ENCODE peak calls at places on chromosomes 16 and 17, in nine cellular contexts. One of them, this sample, is unnamed. For H3K4me1 and H3K36me3, the result is how much of the 10 kb centered on the place peaks cover.

GRCh38 chr16:69905171-69905555 is 46.0 kb upstream of the CLEC18A start:
- DNase-seq in adrenal gland: no peak
- DNase-seq in suprapubic skin: no peak
- DNase-seq in CD4-positive, alpha-beta memory T cell: no peak
- DNase-seq in psoas muscle: no peak
- DNase-seq in mesendoderm: no peak
- DNase-seq in mammary epithelial cell: no peak
- DNase-seq in MM.1S: no peak
- DNase-seq in tibial nerve: no peak
- DNase-seq in this sample: no peak

GRCh38 chr16:28534542-28535373 is 4.0 kb downstream of the NUPR1 start:
- DNase-seq in adrenal gland: peak
- DNase-seq in suprapubic skin: peak
- DNase-seq in CD4-positive, alpha-beta memory T cell: peak
- DNase-seq in psoas muscle: peak
- DNase-seq in mesendoderm: no peak
- DNase-seq in mammary epithelial cell: no peak
- DNase-seq in MM.1S: no peak
- DNase-seq in tibial nerve: peak
- DNase-seq in this sample: no peak

GRCh38 chr17:72730091-72730490 is 362.4 kb downstream of the SLC39A11 start:
- DNase-seq in adrenal gland: no peak
- DNase-seq in suprapubic skin: no peak
- DNase-seq in CD4-positive, alpha-beta memory T cell: no peak
- DNase-seq in psoas muscle: no peak
- DNase-seq in mesendoderm: no peak
- DNase-seq in mammary epithelial cell: no peak
- DNase-seq in MM.1S: no peak
- DNase-seq in tibial nerve: no peak
- DNase-seq in this sample: no peak

GRCh38 chr16:15973460-15973859 is 24.0 kb downstream of the ABCC1 start:
- DNase-seq in adrenal gland: peak
- DNase-seq in suprapubic skin: no peak
- DNase-seq in CD4-positive, alpha-beta memory T cell: no peak
- DNase-seq in psoas muscle: no peak
- DNase-seq in mesendoderm: no peak
- DNase-seq in mammary epithelial cell: no peak
- DNase-seq in MM.1S: no peak
- DNase-seq in tibial nerve: no peak
- DNase-seq in this sample: peak

GRCh38 chr17:50865868-50866260 is 290 bp downstream of the TOB1 start:
- DNase-seq in adrenal gland: no peak
- DNase-seq in suprapubic skin: no peak
- DNase-seq in CD4-positive, alpha-beta memory T cell: no peak
- DNase-seq in psoas muscle: no peak
- DNase-seq in mesendoderm: no peak
- DNase-seq in mammary epithelial cell: no peak
- DNase-seq in MM.1S: no peak
- DNase-seq in tibial nerve: no peak
- DNase-seq in this sample: peak

GRCh38 chr17:47844814-47845453 is 3.9 kb upstream of the SCRN2 start:
- DNase-seq in adrenal gland: no peak
- DNase-seq in suprapubic skin: no peak
- DNase-seq in CD4-positive, alpha-beta memory T cell: no peak
- DNase-seq in psoas muscle: no peak
- DNase-seq in mesendoderm: no peak
- DNase-seq in mammary epithelial cell: no peak
- DNase-seq in MM.1S: no peak
- DNase-seq in tibial nerve: no peak
- DNase-seq in this sample: peak

GRCh38 chr17:30344283-30345088 is 10.6 kb upstream of the TMIGD1 start:
- DNase-seq in adrenal gland: peak
- DNase-seq in suprapubic skin: no peak
- DNase-seq in CD4-positive, alpha-beta memory T cell: no peak
- DNase-seq in psoas muscle: no peak
- DNase-seq in mesendoderm: no peak
- DNase-seq in mammary epithelial cell: peak
- DNase-seq in MM.1S: no peak
- DNase-seq in tibial nerve: no peak
- DNase-seq in this sample: no peak

GRCh38 chr17:35257080-35257701 is 14.3 kb downstream of the SLFN5 start:
- DNase-seq in adrenal gland: peak
- DNase-seq in suprapubic skin: no peak
- DNase-seq in CD4-positive, alpha-beta memory T cell: no peak
- DNase-seq in psoas muscle: no peak
- DNase-seq in mesendoderm: no peak
- DNase-seq in mammary epithelial cell: peak
- DNase-seq in MM.1S: no peak
- DNase-seq in tibial nerve: no peak
- DNase-seq in this sample: peak

GRCh38 chr17:45160505-45161287 is 979 bp upstream of the HEXIM2 start:
- DNase-seq in adrenal gland: peak
- DNase-seq in suprapubic skin: peak
- DNase-seq in CD4-positive, alpha-beta memory T cell: peak
- DNase-seq in psoas muscle: peak
- DNase-seq in mesendoderm: peak
- DNase-seq in mammary epithelial cell: peak
- DNase-seq in MM.1S: peak
- DNase-seq in tibial nerve: peak
- DNase-seq in this sample: peak

GRCh38 chr17:29458066-29458465 is 67.9 kb downstream of the TAOK1 start:
- DNase-seq in adrenal gland: no peak
- DNase-seq in suprapubic skin: no peak
- DNase-seq in CD4-positive, alpha-beta memory T cell: no peak
- DNase-seq in psoas muscle: no peak
- DNase-seq in mesendoderm: no peak
- DNase-seq in mammary epithelial cell: no peak
- DNase-seq in MM.1S: no peak
- DNase-seq in tibial nerve: no peak
- DNase-seq in this sample: no peak

GRCh38 chr16:1964046-1964505 is 550 bp downstream of the RPS2 start:
- DNase-seq in adrenal gland: peak
- DNase-seq in suprapubic skin: no peak
- DNase-seq in CD4-positive, alpha-beta memory T cell: peak
- DNase-seq in psoas muscle: peak
- DNase-seq in mesendoderm: peak
- DNase-seq in mammary epithelial cell: peak
- DNase-seq in MM.1S: no peak
- DNase-seq in tibial nerve: no peak
- DNase-seq in this sample: peak

GRCh38 chr17:63519972-63520882 is 2.9 kb upstream of the KCNH6 start:
- DNase-seq in adrenal gland: no peak
- DNase-seq in suprapubic skin: no peak
- DNase-seq in CD4-positive, alpha-beta memory T cell: no peak
- DNase-seq in psoas muscle: no peak
- DNase-seq in mesendoderm: no peak
- DNase-seq in mammary epithelial cell: no peak
- DNase-seq in MM.1S: no peak
- DNase-seq in tibial nerve: no peak
- DNase-seq in this sample: peak

GRCh38 chr17:77034677-77035424 is 105.9 kb upstream of the SEC14L1 start:
- DNase-seq in adrenal gland: no peak
- DNase-seq in suprapubic skin: no peak
- DNase-seq in CD4-positive, alpha-beta memory T cell: no peak
- DNase-seq in psoas muscle: no peak
- DNase-seq in mesendoderm: no peak
- DNase-seq in mammary epithelial cell: no peak
- DNase-seq in MM.1S: no peak
- DNase-seq in tibial nerve: no peak
- DNase-seq in this sample: peak

DNA sequence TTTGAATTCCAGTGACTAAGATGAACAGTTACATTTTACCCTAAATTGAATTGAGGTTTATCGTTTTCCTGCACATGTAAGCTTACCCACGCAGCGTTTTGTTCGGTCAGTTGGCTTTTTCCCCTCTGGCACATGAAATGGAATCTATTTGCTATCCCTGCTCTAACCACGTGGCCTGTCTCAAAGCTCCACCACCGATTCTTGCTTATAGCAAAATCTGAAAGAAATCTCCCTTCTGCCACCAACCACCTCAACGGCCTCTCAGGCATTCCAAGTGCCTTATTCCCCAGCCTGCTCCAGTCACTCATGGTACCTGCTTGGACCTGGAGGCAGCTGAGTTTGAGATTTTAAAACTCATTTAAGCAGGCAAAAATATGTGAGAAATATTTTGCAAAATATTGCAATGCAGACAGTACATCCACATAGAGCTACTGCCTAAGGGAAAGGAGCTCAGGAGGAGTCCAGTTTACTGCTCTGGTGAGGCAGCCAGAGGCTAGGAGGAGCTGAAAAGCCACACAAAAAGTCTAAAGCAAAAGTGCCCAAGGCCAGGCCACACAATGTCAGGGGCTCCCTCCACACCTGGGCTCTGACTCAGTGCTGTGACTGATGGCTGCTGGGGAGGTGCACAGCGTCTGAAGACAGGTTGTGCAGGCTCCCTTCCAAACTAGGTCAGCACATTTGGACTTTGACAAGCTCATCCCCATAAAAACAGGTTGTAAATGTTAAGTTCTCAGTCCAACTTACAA is 26.4 kb downstream of the ARHGAP17 start:
- DNase-seq in adrenal gland: peak
- DNase-seq in suprapubic skin: no peak
- DNase-seq in CD4-positive, alpha-beta memory T cell: no peak
- DNase-seq in psoas muscle: no peak
- DNase-seq in mesendoderm: peak
- DNase-seq in mammary epithelial cell: peak
- DNase-seq in MM.1S: peak
- DNase-seq in tibial nerve: no peak
- DNase-seq in this sample: no peak
- H3K4me1 ChIP-seq in adrenal gland: half or more
- H3K4me1 ChIP-seq in suprapubic skin: half or more
- H3K4me1 ChIP-seq in CD4-positive, alpha-beta memory T cell: under half
- H3K4me1 ChIP-seq in psoas muscle: half or more
- H3K4me1 ChIP-seq in mesendoderm: under half
- H3K4me1 ChIP-seq in mammary epithelial cell: under half
- H3K4me1 ChIP-seq in MM.1S: under half
- H3K4me1 ChIP-seq in tibial nerve: half or more
- H3K4me1 ChIP-seq in this sample: half or more

DNA sequence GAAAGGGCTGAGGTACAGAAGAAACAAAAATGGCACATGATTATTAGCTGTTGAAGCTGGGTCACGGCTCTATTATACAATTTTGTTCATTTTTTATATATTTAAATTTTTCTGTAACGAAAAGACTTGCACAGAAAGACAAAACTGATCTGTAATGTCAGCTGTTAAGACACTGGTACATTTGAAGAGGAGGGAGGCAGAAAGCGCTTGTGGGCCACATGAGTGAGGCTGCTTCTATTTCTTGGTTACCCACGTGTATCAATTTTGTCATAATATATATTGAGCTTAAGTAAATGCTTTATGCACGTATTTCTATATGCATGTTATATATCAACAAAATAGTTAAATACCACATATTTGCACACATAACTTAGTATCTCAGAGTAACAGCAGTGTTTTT is 151.8 kb upstream of the KCNJ18 start:
- DNase-seq in adrenal gland: no peak
- DNase-seq in suprapubic skin: no peak
- DNase-seq in CD4-positive, alpha-beta memory T cell: no peak
- DNase-seq in psoas muscle: no peak
- DNase-seq in mesendoderm: no peak
- DNase-seq in mammary epithelial cell: no peak
- DNase-seq in MM.1S: no peak
- DNase-seq in tibial nerve: no peak
- DNase-seq in this sample: no peak
- H3K36me3 ChIP-seq in adrenal gland: under half
- H3K36me3 ChIP-seq in suprapubic skin: under half
- H3K36me3 ChIP-seq in CD4-positive, alpha-beta memory T cell: under half
- H3K36me3 ChIP-seq in psoas muscle: under half
- H3K36me3 ChIP-seq in mesendoderm: under half
- H3K36me3 ChIP-seq in mammary epithelial cell: under half
- H3K36me3 ChIP-seq in MM.1S: under half
- H3K36me3 ChIP-seq in tibial nerve: under half
- H3K36me3 ChIP-seq in this sample: under half

GRCh38 chr16:73042807-73043206 is 5.1 kb downstream of the ZFHX3 start:
- DNase-seq in adrenal gland: no peak
- DNase-seq in suprapubic skin: no peak
- DNase-seq in CD4-positive, alpha-beta memory T cell: no peak
- DNase-seq in psoas muscle: no peak
- DNase-seq in mesendoderm: no peak
- DNase-seq in mammary epithelial cell: no peak
- DNase-seq in MM.1S: no peak
- DNase-seq in tibial nerve: no peak
- DNase-seq in this sample: no peak
- H3K4me1 ChIP-seq in adrenal gland: under half
- H3K4me1 ChIP-seq in suprapubic skin: half or more
- H3K4me1 ChIP-seq in CD4-positive, alpha-beta memory T cell: under half
- H3K4me1 ChIP-seq in psoas muscle: half or more
- H3K4me1 ChIP-seq in mesendoderm: under half
- H3K4me1 ChIP-seq in mammary epithelial cell: under half
- H3K4me1 ChIP-seq in MM.1S: under half
- H3K4me1 ChIP-seq in tibial nerve: under half
- H3K4me1 ChIP-seq in this sample: under half

GRCh38 chr17:33753452-33753851 is 460.4 kb upstream of the ASIC2 start:
- DNase-seq in adrenal gland: no peak
- DNase-seq in suprapubic skin: no peak
- DNase-seq in CD4-positive, alpha-beta memory T cell: no peak
- DNase-seq in psoas muscle: no peak
- DNase-seq in mesendoderm: no peak
- DNase-seq in mammary epithelial cell: no peak
- DNase-seq in MM.1S: no peak
- DNase-seq in tibial nerve: no peak
- DNase-seq in this sample: no peak

GRCh38 chr17:33756021-33756420 is 462.9 kb upstream of the ASIC2 start:
- DNase-seq in adrenal gland: no peak
- DNase-seq in suprapubic skin: no peak
- DNase-seq in CD4-positive, alpha-beta memory T cell: no peak
- DNase-seq in psoas muscle: no peak
- DNase-seq in mesendoderm: no peak
- DNase-seq in mammary epithelial cell: no peak
- DNase-seq in MM.1S: no peak
- DNase-seq in tibial nerve: no peak
- DNase-seq in this sample: no peak

GRCh38 chr17:33750943-33751701 is 458.0 kb upstream of the ASIC2 start:
- DNase-seq in adrenal gland: peak
- DNase-seq in suprapubic skin: no peak
- DNase-seq in CD4-positive, alpha-beta memory T cell: peak
- DNase-seq in psoas muscle: peak
- DNase-seq in mesendoderm: peak
- DNase-seq in mammary epithelial cell: peak
- DNase-seq in MM.1S: peak
- DNase-seq in tibial nerve: peak
- DNase-seq in this sample: no peak

GRCh38 chr17:33749171-33749570 is 456.1 kb upstream of the ASIC2 start:
- DNase-seq in adrenal gland: no peak
- DNase-seq in suprapubic skin: no peak
- DNase-seq in CD4-positive, alpha-beta memory T cell: no peak
- DNase-seq in psoas muscle: no peak
- DNase-seq in mesendoderm: no peak
- DNase-seq in mammary epithelial cell: no peak
- DNase-seq in MM.1S: no peak
- DNase-seq in tibial nerve: no peak
- DNase-seq in this sample: no peak

DNA sequence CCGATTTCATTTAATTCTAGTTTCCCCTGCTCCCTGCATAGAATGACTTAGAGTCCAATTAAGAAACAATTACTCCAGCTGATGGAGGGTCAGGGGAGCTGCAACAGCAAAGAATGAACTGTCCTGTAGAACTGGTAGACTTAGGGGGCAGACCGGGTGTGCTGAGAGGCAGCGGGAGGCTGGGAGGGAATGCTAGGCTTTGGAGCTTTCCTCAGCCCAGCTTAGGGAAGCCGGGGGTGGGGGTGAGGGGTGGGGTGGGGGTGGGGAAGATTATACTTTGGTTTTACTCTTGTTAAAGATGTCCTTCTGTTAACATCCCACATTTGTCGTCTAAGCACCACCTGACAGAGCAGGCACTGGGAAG is 458.6 kb upstream of the ASIC2 start:
- DNase-seq in adrenal gland: no peak
- DNase-seq in suprapubic skin: no peak
- DNase-seq in CD4-positive, alpha-beta memory T cell: no peak
- DNase-seq in psoas muscle: no peak
- DNase-seq in mesendoderm: peak
- DNase-seq in mammary epithelial cell: no peak
- DNase-seq in MM.1S: no peak
- DNase-seq in tibial nerve: no peak
- DNase-seq in this sample: no peak
- H3K36me3 ChIP-seq in adrenal gland: under half
- H3K36me3 ChIP-seq in suprapubic skin: under half
- H3K36me3 ChIP-seq in CD4-positive, alpha-beta memory T cell: under half
- H3K36me3 ChIP-seq in psoas muscle: under half
- H3K36me3 ChIP-seq in mesendoderm: under half
- H3K36me3 ChIP-seq in mammary epithelial cell: under half
- H3K36me3 ChIP-seq in MM.1S: under half
- H3K36me3 ChIP-seq in tibial nerve: under half
- H3K36me3 ChIP-seq in this sample: under half

This sample was measured in osteoblast.